ENCODE peak calls at places on chromosome 19, in eight cellular contexts. One of them, this sample, is unnamed.

GRCh38 chr19:32464279-32464678 is 58.7 kb downstream of the DPY19L3 start:
- DNase-seq in NCI-H345: peak
- DNase-seq in NAMALWA: peak
- DNase-seq in AG04450: no peak
- DNase-seq in effector CD4-positive, alpha-beta T cell: no peak
- DNase-seq in Peyer's patch: no peak
- DNase-seq in fibroblast of gingiva: peak
- DNase-seq in EL: no peak
- DNase-seq in this sample: no peak

GRCh38 chr19:36115453-36116343 is at the start of gene TBCB:
- DNase-seq in NCI-H345: no peak
- DNase-seq in NAMALWA: peak
- DNase-seq in AG04450: no peak
- DNase-seq in effector CD4-positive, alpha-beta T cell: peak
- DNase-seq in Peyer's patch: peak
- DNase-seq in fibroblast of gingiva: no peak
- DNase-seq in EL: no peak
- DNase-seq in this sample: peak

GRCh38 chr19:58545286-58546068 is 1.6 kb downstream of the TRIM28 start:
- DNase-seq in NCI-H345: no peak
- DNase-seq in NAMALWA: no peak
- DNase-seq in AG04450: no peak
- DNase-seq in effector CD4-positive, alpha-beta T cell: no peak
- DNase-seq in Peyer's patch: no peak
- DNase-seq in fibroblast of gingiva: no peak
- DNase-seq in EL: no peak
- DNase-seq in this sample: no peak

GRCh38 chr19:18349524-18350128 is 9.2 kb downstream of the PGPEP1 start:
- DNase-seq in NCI-H345: peak
- DNase-seq in NAMALWA: no peak
- DNase-seq in AG04450: no peak
- DNase-seq in effector CD4-positive, alpha-beta T cell: no peak
- DNase-seq in Peyer's patch: peak
- DNase-seq in fibroblast of gingiva: peak
- DNase-seq in EL: peak
- DNase-seq in this sample: no peak

GRCh38 chr19:29798783-29799182 is 13.0 kb upstream of the CCNE1 start:
- DNase-seq in NCI-H345: no peak
- DNase-seq in NAMALWA: no peak
- DNase-seq in AG04450: no peak
- DNase-seq in effector CD4-positive, alpha-beta T cell: no peak
- DNase-seq in Peyer's patch: no peak
- DNase-seq in fibroblast of gingiva: peak
- DNase-seq in EL: peak
- DNase-seq in this sample: no peak

GRCh38 chr19:49691243-49692101 is 556 bp downstream of the CPT1C start:
- DNase-seq in NCI-H345: peak
- DNase-seq in NAMALWA: no peak
- DNase-seq in AG04450: no peak
- DNase-seq in effector CD4-positive, alpha-beta T cell: no peak
- DNase-seq in Peyer's patch: peak
- DNase-seq in fibroblast of gingiva: peak
- DNase-seq in EL: peak
- DNase-seq in this sample: peak

GRCh38 chr19:48169974-48170803 is at the start of the genes LIG1 and ZSWIM9:
- DNase-seq in NCI-H345: peak
- DNase-seq in NAMALWA: peak
- DNase-seq in AG04450: peak
- DNase-seq in effector CD4-positive, alpha-beta T cell: peak
- DNase-seq in Peyer's patch: peak
- DNase-seq in fibroblast of gingiva: peak
- DNase-seq in EL: peak
- DNase-seq in this sample: peak

GRCh38 chr19:6516018-6516658 is 14.0 kb upstream of the TUBB4A start:
- DNase-seq in NCI-H345: peak
- DNase-seq in NAMALWA: peak
- DNase-seq in AG04450: peak
- DNase-seq in effector CD4-positive, alpha-beta T cell: peak
- DNase-seq in Peyer's patch: peak
- DNase-seq in fibroblast of gingiva: peak
- DNase-seq in EL: peak
- DNase-seq in this sample: peak

GRCh38 chr19:11203194-11204075 is 6.1 kb upstream of the KANK2 start:
- DNase-seq in NCI-H345: no peak
- DNase-seq in NAMALWA: peak
- DNase-seq in AG04450: peak
- DNase-seq in effector CD4-positive, alpha-beta T cell: peak
- DNase-seq in Peyer's patch: peak
- DNase-seq in fibroblast of gingiva: peak
- DNase-seq in EL: peak
- DNase-seq in this sample: no peak

GRCh38 chr19:4014541-4015491 is 7.3 kb downstream of the PIAS4 start:
- DNase-seq in NCI-H345: no peak
- DNase-seq in NAMALWA: peak
- DNase-seq in AG04450: no peak
- DNase-seq in effector CD4-positive, alpha-beta T cell: no peak
- DNase-seq in Peyer's patch: no peak
- DNase-seq in fibroblast of gingiva: no peak
- DNase-seq in EL: no peak
- DNase-seq in this sample: peak

GRCh38 chr19:41310031-41310831 is at the start of gene CCDC97:
- DNase-seq in NCI-H345: peak
- DNase-seq in NAMALWA: peak
- DNase-seq in AG04450: peak
- DNase-seq in effector CD4-positive, alpha-beta T cell: peak
- DNase-seq in Peyer's patch: peak
- DNase-seq in fibroblast of gingiva: peak
- DNase-seq in EL: peak
- DNase-seq in this sample: peak

GRCh38 chr19:56097306-56097705 is 23.8 kb downstream of the ZNF787 start:
- DNase-seq in NCI-H345: no peak
- DNase-seq in NAMALWA: no peak
- DNase-seq in AG04450: no peak
- DNase-seq in effector CD4-positive, alpha-beta T cell: no peak
- DNase-seq in Peyer's patch: no peak
- DNase-seq in fibroblast of gingiva: no peak
- DNase-seq in EL: no peak
- DNase-seq in this sample: no peak

GRCh38 chr19:45451181-45451849 is 16.5 kb upstream of the FOSB start:
- DNase-seq in NCI-H345: no peak
- DNase-seq in NAMALWA: peak
- DNase-seq in AG04450: no peak
- DNase-seq in effector CD4-positive, alpha-beta T cell: peak
- DNase-seq in Peyer's patch: peak
- DNase-seq in fibroblast of gingiva: peak
- DNase-seq in EL: peak
- DNase-seq in this sample: no peak

GRCh38 chr19:1019980-1020867 is 699 bp downstream of the TMEM259 start:
- DNase-seq in NCI-H345: no peak
- DNase-seq in NAMALWA: peak
- DNase-seq in AG04450: no peak
- DNase-seq in effector CD4-positive, alpha-beta T cell: no peak
- DNase-seq in Peyer's patch: no peak
- DNase-seq in fibroblast of gingiva: no peak
- DNase-seq in EL: no peak
- DNase-seq in this sample: no peak

GRCh38 chr19:30587869-30588268 is 215.7 kb downstream of the ZNF536 start:
- DNase-seq in NCI-H345: no peak
- DNase-seq in NAMALWA: peak
- DNase-seq in AG04450: no peak
- DNase-seq in effector CD4-positive, alpha-beta T cell: no peak
- DNase-seq in Peyer's patch: no peak
- DNase-seq in fibroblast of gingiva: no peak
- DNase-seq in EL: no peak
- DNase-seq in this sample: peak

GRCh38 chr19:6533746-6534418 is 3.1 kb downstream of the TNFSF9 start:
- DNase-seq in NCI-H345: no peak
- DNase-seq in NAMALWA: no peak
- DNase-seq in AG04450: no peak
- DNase-seq in effector CD4-positive, alpha-beta T cell: no peak
- DNase-seq in Peyer's patch: no peak
- DNase-seq in fibroblast of gingiva: no peak
- DNase-seq in EL: no peak
- DNase-seq in this sample: no peak

GRCh38 chr19:47679922-47680857 is 33.0 kb upstream of the EHD2 start:
- DNase-seq in NCI-H345: no peak
- DNase-seq in NAMALWA: no peak
- DNase-seq in AG04450: no peak
- DNase-seq in effector CD4-positive, alpha-beta T cell: no peak
- DNase-seq in Peyer's patch: no peak
- DNase-seq in fibroblast of gingiva: no peak
- DNase-seq in EL: no peak
- DNase-seq in this sample: no peak

GRCh38 chr19:402786-403185 is 6.2 kb downstream of the C2CD4C start:
- DNase-seq in NCI-H345: peak
- DNase-seq in NAMALWA: no peak
- DNase-seq in AG04450: no peak
- DNase-seq in effector CD4-positive, alpha-beta T cell: no peak
- DNase-seq in Peyer's patch: no peak
- DNase-seq in fibroblast of gingiva: no peak
- DNase-seq in EL: no peak
- DNase-seq in this sample: no peak

GRCh38 chr19:16338470-16339360 is 14.1 kb downstream of the KLF2 start:
- DNase-seq in NCI-H345: no peak
- DNase-seq in NAMALWA: no peak
- DNase-seq in AG04450: peak
- DNase-seq in effector CD4-positive, alpha-beta T cell: peak
- DNase-seq in Peyer's patch: peak
- DNase-seq in fibroblast of gingiva: peak
- DNase-seq in EL: peak
- DNase-seq in this sample: no peak

GRCh38 chr19:55088543-55089265 is 13.0 kb downstream of the EPS8L1 start:
- DNase-seq in NCI-H345: peak
- DNase-seq in NAMALWA: peak
- DNase-seq in AG04450: peak
- DNase-seq in effector CD4-positive, alpha-beta T cell: peak
- DNase-seq in Peyer's patch: peak
- DNase-seq in fibroblast of gingiva: peak
- DNase-seq in EL: peak
- DNase-seq in this sample: peak

GRCh38 chr19:45346449-45346848 is 5.9 kb downstream of the KLC3 start:
- DNase-seq in NCI-H345: no peak
- DNase-seq in NAMALWA: no peak
- DNase-seq in AG04450: no peak
- DNase-seq in effector CD4-positive, alpha-beta T cell: no peak
- DNase-seq in Peyer's patch: no peak
- DNase-seq in fibroblast of gingiva: no peak
- DNase-seq in EL: no peak
- DNase-seq in this sample: peak

GRCh38 chr19:10142701-10143375 is 23.1 kb upstream of the EIF3G start:
- DNase-seq in NCI-H345: no peak
- DNase-seq in NAMALWA: no peak
- DNase-seq in AG04450: no peak
- DNase-seq in effector CD4-positive, alpha-beta T cell: peak
- DNase-seq in Peyer's patch: peak
- DNase-seq in fibroblast of gingiva: no peak
- DNase-seq in EL: no peak
- DNase-seq in this sample: no peak

GRCh38 chr19:31214086-31214485 is 135.2 kb downstream of the TSHZ3 start:
- DNase-seq in NCI-H345: no peak
- DNase-seq in NAMALWA: no peak
- DNase-seq in AG04450: peak
- DNase-seq in effector CD4-positive, alpha-beta T cell: peak
- DNase-seq in Peyer's patch: peak
- DNase-seq in fibroblast of gingiva: peak
- DNase-seq in EL: peak
- DNase-seq in this sample: no peak

GRCh38 chr19:6767081-6767356 is 216 bp downstream of the SH2D3A start:
- DNase-seq in NCI-H345: peak
- DNase-seq in NAMALWA: peak
- DNase-seq in AG04450: no peak
- DNase-seq in effector CD4-positive, alpha-beta T cell: no peak
- DNase-seq in Peyer's patch: no peak
- DNase-seq in fibroblast of gingiva: no peak
- DNase-seq in EL: no peak
- DNase-seq in this sample: no peak

GRCh38 chr19:13014101-13014920 is 19.0 kb downstream of the NFIX start:
- DNase-seq in NCI-H345: no peak
- DNase-seq in NAMALWA: no peak
- DNase-seq in AG04450: no peak
- DNase-seq in effector CD4-positive, alpha-beta T cell: no peak
- DNase-seq in Peyer's patch: no peak
- DNase-seq in fibroblast of gingiva: no peak
- DNase-seq in EL: no peak
- DNase-seq in this sample: no peak

GRCh38 chr19:10808937-10809655 is 26.9 kb downstream of the TMED1 start:
- DNase-seq in NCI-H345: no peak
- DNase-seq in NAMALWA: no peak
- DNase-seq in AG04450: no peak
- DNase-seq in effector CD4-positive, alpha-beta T cell: no peak
- DNase-seq in Peyer's patch: no peak
- DNase-seq in fibroblast of gingiva: peak
- DNase-seq in EL: peak
- DNase-seq in this sample: no peak

GRCh38 chr19:16078759-16079707 is 2.7 kb downstream of the TPM4 start:
- DNase-seq in NCI-H345: no peak
- DNase-seq in NAMALWA: peak
- DNase-seq in AG04450: peak
- DNase-seq in effector CD4-positive, alpha-beta T cell: peak
- DNase-seq in Peyer's patch: peak
- DNase-seq in fibroblast of gingiva: peak
- DNase-seq in EL: peak
- DNase-seq in this sample: no peak

GRCh38 chr19:38278751-38279150 is 14.4 kb downstream of the SPINT2 start:
- DNase-seq in NCI-H345: no peak
- DNase-seq in NAMALWA: no peak
- DNase-seq in AG04450: no peak
- DNase-seq in effector CD4-positive, alpha-beta T cell: no peak
- DNase-seq in Peyer's patch: no peak
- DNase-seq in fibroblast of gingiva: no peak
- DNase-seq in EL: no peak
- DNase-seq in this sample: no peak

GRCh38 chr19:6540918-6541689 is 10.3 kb downstream of the TNFSF9 start:
- DNase-seq in NCI-H345: no peak
- DNase-seq in NAMALWA: peak
- DNase-seq in AG04450: no peak
- DNase-seq in effector CD4-positive, alpha-beta T cell: no peak
- DNase-seq in Peyer's patch: no peak
- DNase-seq in fibroblast of gingiva: no peak
- DNase-seq in EL: no peak
- DNase-seq in this sample: no peak

GRCh38 chr19:49895566-49896297 is 955 bp downstream of the IL4I1 start:
- DNase-seq in NCI-H345: no peak
- DNase-seq in NAMALWA: no peak
- DNase-seq in AG04450: no peak
- DNase-seq in effector CD4-positive, alpha-beta T cell: no peak
- DNase-seq in Peyer's patch: no peak
- DNase-seq in fibroblast of gingiva: no peak
- DNase-seq in EL: no peak
- DNase-seq in this sample: no peak

GRCh38 chr19:57830071-57830602 is at the start of gene ZNF587B:
- DNase-seq in NCI-H345: no peak
- DNase-seq in NAMALWA: peak
- DNase-seq in AG04450: peak
- DNase-seq in effector CD4-positive, alpha-beta T cell: peak
- DNase-seq in Peyer's patch: peak
- DNase-seq in fibroblast of gingiva: peak
- DNase-seq in EL: peak
- DNase-seq in this sample: peak

GRCh38 chr19:2790194-2790556 is 4.9 kb downstream of the THOP1 start:
- DNase-seq in NCI-H345: no peak
- DNase-seq in NAMALWA: no peak
- DNase-seq in AG04450: no peak
- DNase-seq in effector CD4-positive, alpha-beta T cell: no peak
- DNase-seq in Peyer's patch: no peak
- DNase-seq in fibroblast of gingiva: no peak
- DNase-seq in EL: no peak
- DNase-seq in this sample: no peak

This sample was measured in NCI-H526.